ENCODE peak calls at places on chromosomes 1 and 21, in four cellular contexts. A, Y, P and B are unnamed samples. For H3K4me1, the result is how much of the 10 kb centered on the place peaks cover.

GRCh38 chr1:167772436-167772835 is 50.7 kb downstream of the MPZL1 start:
- DNase-seq in Y (no peak), A (no peak), P (no peak), B (no peak)

GRCh38 chr1:21626921-21627339 is 42.2 kb downstream of the RAP1GAP start:
- DNase-seq in A (no peak), P (no peak), Y (no peak), B (no peak)

GRCh38 chr21:42864812-42865211 is 14.5 kb downstream of the WDR4 start:
- DNase-seq in Y (peak), A (no peak), P (no peak), B (no peak)

GRCh38 chr1:63980706-63981407 is 207.0 kb downstream of the ROR1 start:
- DNase-seq in P (no peak), Y (no peak), A (no peak), B (no peak)

GRCh38 chr1:181351740-181352139 is 131.6 kb upstream of the CACNA1E start:
- DNase-seq in P (no peak), A (no peak), Y (no peak), B (no peak)

GRCh38 chr1:185017338-185017737 is 28.0 kb upstream of the RNF2 start:
- DNase-seq in A (peak), Y (no peak), P (no peak), B (no peak)

GRCh38 chr1:107964397-107965111 is 426 bp downstream of the VAV3 start:
- DNase-seq in Y (peak), A (peak), P (peak), B (peak)

GRCh38 chr1:102937401-102937800 is 170.9 kb downstream of the COL11A1 start:
- DNase-seq in A (no peak), Y (no peak), P (no peak), B (no peak)

GRCh38 chr1:74689800-74690696 is 16.5 kb upstream of the ERICH3 start:
- DNase-seq in A (peak), Y (peak), P (peak), B (peak)

GRCh38 chr1:110153407-110153950 is 3.2 kb downstream of the SLC6A17 start:
- DNase-seq in P (no peak), Y (no peak), A (no peak), B (no peak)

GRCh38 chr1:100528861-100529260 is 9.1 kb upstream of the GPR88 start:
- DNase-seq in A (peak), P (no peak), Y (no peak), B (no peak)

GRCh38 chr1:205633421-205633976 is 1.7 kb upstream of the ELK4 start:
- DNase-seq in P (no peak), Y (no peak), A (peak), B (no peak)

GRCh38 chr1:1298861-1299685 is 8.7 kb downstream of the ACAP3 start:
- DNase-seq in Y (peak), A (no peak), P (peak), B (peak)

GRCh38 chr1:2803931-2804627 is 2.6 kb upstream of the TTC34 start:
- DNase-seq in Y (no peak), A (no peak), P (no peak), B (no peak)

DNA sequence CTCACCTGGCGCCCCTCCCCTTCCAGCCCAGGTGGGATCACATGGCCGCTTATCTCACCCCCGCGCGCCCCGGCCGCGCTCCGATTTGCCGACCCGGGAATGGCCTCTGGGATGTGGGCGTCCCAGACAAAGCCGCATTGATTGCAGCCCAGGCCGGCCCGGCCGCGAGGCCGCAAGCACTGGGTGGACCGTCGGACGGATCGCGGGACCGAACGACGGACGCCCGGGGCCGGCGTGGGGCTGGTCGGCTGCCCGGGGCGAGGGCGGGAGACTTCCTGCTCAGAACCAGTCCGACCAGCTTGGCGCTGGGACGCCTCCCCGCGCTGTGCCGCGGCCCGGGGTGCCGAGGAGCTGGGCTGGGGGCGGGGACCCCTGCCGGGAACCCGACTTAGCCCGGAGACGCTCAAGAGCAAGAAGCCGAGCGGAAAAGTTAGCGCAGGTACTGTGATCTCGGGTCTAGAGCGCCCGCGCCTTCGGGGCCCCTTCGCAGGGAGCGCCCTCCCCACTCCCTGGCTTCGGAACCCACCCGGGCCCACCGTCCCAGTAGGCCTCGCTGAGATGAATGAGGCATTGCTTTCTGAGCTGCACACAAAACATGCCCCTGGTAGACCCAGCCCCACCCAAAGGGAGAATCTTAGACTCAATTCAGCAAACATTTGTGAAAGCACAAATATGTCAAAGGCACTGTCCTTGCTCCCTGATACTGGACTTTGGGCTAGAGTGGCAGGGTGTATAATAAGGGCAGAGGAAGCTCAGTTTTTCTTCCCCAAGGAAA is 415 bp upstream of the LAD1 start:
- DNase-seq in P (peak), A (no peak), Y (no peak), B (peak)
- H3K4me1 ChIP-seq in P (under half), A (under half), Y (under half), B (under half)

GRCh38 chr1:19430121-19431068 is 54.9 kb downstream of the CAPZB start:
- DNase-seq in P (no peak), A (peak), Y (no peak), B (no peak)
- H3K4me1 ChIP-seq in P (under half), A (half or more), Y (half or more), B (under half)

DNA sequence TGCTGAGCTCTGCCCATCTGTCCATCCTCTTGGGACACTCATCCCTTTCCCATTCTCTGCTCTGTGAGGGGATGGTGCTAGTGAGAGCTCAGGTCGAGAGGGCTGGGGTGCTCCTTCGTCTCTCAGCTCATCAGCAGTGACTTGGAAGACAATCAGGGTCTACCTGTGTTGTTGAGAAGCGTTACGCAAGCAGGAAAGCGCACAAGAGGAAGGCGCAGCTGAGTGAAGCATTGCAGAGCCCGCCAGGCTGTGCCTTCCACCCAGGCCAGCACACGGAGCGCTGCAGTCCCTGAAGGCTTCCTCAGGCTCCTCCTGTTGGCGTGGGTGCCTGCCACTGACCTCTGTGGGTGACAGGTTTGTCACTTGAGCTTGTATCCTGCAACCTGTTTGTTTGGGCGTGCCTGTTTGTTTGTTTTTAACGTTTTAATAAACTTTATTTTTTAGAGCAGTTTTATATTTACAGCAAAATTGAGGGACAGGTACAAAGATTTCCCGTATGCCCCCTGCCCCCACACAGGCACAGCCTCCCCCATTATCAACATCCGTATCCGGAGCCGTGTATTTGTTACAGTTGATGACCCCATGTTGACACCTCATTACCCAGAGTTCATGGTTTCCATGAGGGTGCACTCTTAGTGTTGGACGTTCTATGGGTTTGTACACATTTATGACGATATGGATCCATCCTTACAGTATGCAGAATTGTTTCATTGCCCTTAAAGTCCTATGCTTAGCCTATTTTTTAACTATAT is 36.7 kb downstream of the ADARB1 start:
- DNase-seq in Y (no peak), P (no peak), A (no peak), B (no peak)
- H3K4me1 ChIP-seq in Y (under half), P (under half), A (under half), B (under half)

GRCh38 chr1:41484881-41485280 is 398 bp upstream of the EDN2 start:
- DNase-seq in A (no peak), Y (no peak), P (no peak), B (no peak)
- H3K4me1 ChIP-seq in A (under half), Y (half or more), P (under half), B (under half)

GRCh38 chr1:35269190-35269988 is 880 bp downstream of the ZMYM4 start:
- DNase-seq in P (no peak), A (peak), Y (no peak), B (no peak)

GRCh38 chr1:35264861-35265260 is 3.6 kb upstream of the ZMYM4 start:
- DNase-seq in P (peak), Y (no peak), A (peak), B (no peak)

GRCh38 chr1:35269989-35270289 is 1.4 kb downstream of the ZMYM4 start:
- DNase-seq in Y (no peak), A (peak), P (no peak), B (no peak)

GRCh38 chr1:35266306-35266705 is 2.2 kb upstream of the ZMYM4 start:
- DNase-seq in Y (no peak), P (no peak), A (no peak), B (no peak)

GRCh38 chr1:35268282-35269189 is at the start of gene ZMYM4:
- DNase-seq in Y (peak), P (peak), A (peak), B (peak)
- H3K4me1 ChIP-seq in Y (under half), P (under half), A (under half), B (under half)

DNA sequence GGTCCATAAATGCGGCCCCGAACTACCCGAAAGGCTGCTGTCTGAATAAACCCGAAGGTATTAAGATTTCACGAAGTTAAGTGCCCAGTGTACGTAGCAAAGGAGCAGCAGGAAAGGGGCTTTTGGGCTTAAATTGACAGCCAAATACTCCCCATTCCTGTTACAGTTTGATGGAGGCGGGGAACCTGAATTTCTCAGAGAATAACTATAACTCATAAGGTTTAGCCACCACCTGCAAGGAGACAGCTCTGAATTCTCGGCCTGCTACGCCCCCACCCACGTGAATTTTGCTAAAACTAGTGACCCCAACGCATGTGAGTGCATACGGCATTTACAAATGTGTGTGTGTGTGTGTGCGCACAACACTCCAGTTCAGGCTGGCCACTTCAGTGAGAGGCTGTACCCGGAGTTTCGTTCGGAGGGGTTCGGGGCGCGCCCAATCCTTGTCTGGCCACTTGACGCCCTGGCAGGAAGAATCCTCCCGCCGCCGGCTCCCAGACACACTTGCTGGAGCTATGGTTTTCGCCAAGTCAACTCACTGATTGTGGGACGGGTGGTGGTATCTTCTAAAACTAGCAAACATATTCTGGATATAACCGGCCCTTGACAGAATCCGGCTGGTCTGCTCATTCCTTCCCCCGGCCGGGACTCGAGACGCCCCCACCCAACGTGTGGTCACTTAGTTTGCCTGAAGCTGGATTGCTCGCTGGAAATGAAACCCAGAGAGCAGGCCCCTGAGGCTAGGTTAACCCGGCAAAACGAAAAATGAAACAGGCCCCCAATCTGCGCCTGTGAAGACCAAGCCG is 4.9 kb downstream of the GFI1 start:
- DNase-seq in P (peak), Y (peak), A (peak), B (peak)
- H3K4me1 ChIP-seq in P (under half), Y (under half), A (under half), B (under half)

GRCh38 chr1:150976401-150976821 is 1.8 kb upstream of the CERS2 start:
- DNase-seq in Y (no peak), A (no peak), P (no peak), B (no peak)
- H3K4me1 ChIP-seq in Y (under half), A (under half), P (under half), B (under half)